ENCODE peak calls at places on chromosomes 1 and 21, in six cellular contexts. One of them, this sample, is unnamed. For H3K4me1, the result is how much of the 10 kb centered on the place peaks cover.

GRCh38 chr1:11925938-11926292 is 312 bp downstream of the KIAA2013 start:
- DNase-seq in mammary epithelial cell: no peak
- DNase-seq in upper lobe of left lung: peak
- DNase-seq in colonic mucosa: no peak
- DNase-seq in PC-9: no peak
- DNase-seq in ovary: peak
- DNase-seq in this sample: no peak

GRCh38 chr1:50251592-50252165 is 143.0 kb downstream of the ELAVL4 start:
- DNase-seq in PC-9: no peak
- DNase-seq in upper lobe of left lung: peak
- DNase-seq in ovary: no peak
- DNase-seq in colonic mucosa: no peak
- DNase-seq in mammary epithelial cell: no peak
- DNase-seq in this sample: no peak

GRCh38 chr1:107529511-107530149 is 388.8 kb downstream of the NTNG1 start:
- DNase-seq in upper lobe of left lung: no peak
- DNase-seq in mammary epithelial cell: peak
- DNase-seq in colonic mucosa: peak
- DNase-seq in PC-9: peak
- DNase-seq in ovary: no peak
- DNase-seq in this sample: no peak

GRCh38 chr21:32463889-32464300 is 51.4 kb downstream of the EVA1C start:
- DNase-seq in upper lobe of left lung: no peak
- DNase-seq in mammary epithelial cell: peak
- DNase-seq in colonic mucosa: no peak
- DNase-seq in PC-9: no peak
- DNase-seq in ovary: no peak
- DNase-seq in this sample: no peak

GRCh38 chr21:45302082-45303061 is 14.7 kb upstream of the POFUT2 start:
- DNase-seq in PC-9: no peak
- DNase-seq in colonic mucosa: no peak
- DNase-seq in mammary epithelial cell: no peak
- DNase-seq in upper lobe of left lung: peak
- DNase-seq in ovary: peak
- DNase-seq in this sample: peak

GRCh38 chr21:8997011-8997440 is 1524.4 kb upstream of the TPTE start:
- DNase-seq in upper lobe of left lung: no peak
- DNase-seq in ovary: no peak
- DNase-seq in colonic mucosa: no peak
- DNase-seq in mammary epithelial cell: no peak
- DNase-seq in PC-9: no peak
- DNase-seq in this sample: no peak

GRCh38 chr1:27539901-27540861 is 50.2 kb upstream of the WASF2 start:
- DNase-seq in colonic mucosa: peak
- DNase-seq in PC-9: peak
- DNase-seq in upper lobe of left lung: no peak
- DNase-seq in mammary epithelial cell: peak
- DNase-seq in ovary: no peak
- DNase-seq in this sample: no peak

GRCh38 chr1:11594222-11594621 is 60.0 kb downstream of the FBXO2 start:
- DNase-seq in ovary: no peak
- DNase-seq in colonic mucosa: no peak
- DNase-seq in PC-9: no peak
- DNase-seq in upper lobe of left lung: no peak
- DNase-seq in mammary epithelial cell: peak
- DNase-seq in this sample: no peak

GRCh38 chr1:149845416-149845815 is 54.0 kb upstream of the BOLA1 start:
- DNase-seq in ovary: no peak
- DNase-seq in mammary epithelial cell: no peak
- DNase-seq in PC-9: no peak
- DNase-seq in colonic mucosa: peak
- DNase-seq in upper lobe of left lung: no peak
- DNase-seq in this sample: no peak

GRCh38 chr1:233614743-233615521 is 1.0 kb downstream of the KCNK1 start:
- DNase-seq in PC-9: peak
- DNase-seq in ovary: peak
- DNase-seq in mammary epithelial cell: peak
- DNase-seq in colonic mucosa: peak
- DNase-seq in upper lobe of left lung: peak
- DNase-seq in this sample: no peak

GRCh38 chr1:247324913-247325312 is 6.8 kb downstream of the ZNF496 start:
- DNase-seq in upper lobe of left lung: no peak
- DNase-seq in mammary epithelial cell: no peak
- DNase-seq in colonic mucosa: no peak
- DNase-seq in ovary: no peak
- DNase-seq in PC-9: no peak
- DNase-seq in this sample: no peak

GRCh38 chr21:45016031-45016430 is 58.3 kb upstream of the ADARB1 start:
- DNase-seq in ovary: no peak
- DNase-seq in upper lobe of left lung: no peak
- DNase-seq in mammary epithelial cell: no peak
- DNase-seq in colonic mucosa: no peak
- DNase-seq in PC-9: no peak
- DNase-seq in this sample: no peak

GRCh38 chr1:6180578-6181311 is 624 bp upstream of the CHD5 start:
- DNase-seq in PC-9: no peak
- DNase-seq in upper lobe of left lung: peak
- DNase-seq in mammary epithelial cell: no peak
- DNase-seq in colonic mucosa: no peak
- DNase-seq in ovary: peak
- DNase-seq in this sample: no peak

GRCh38 chr1:201904579-201904978 is 15.9 kb downstream of the SHISA4 start:
- DNase-seq in upper lobe of left lung: no peak
- DNase-seq in ovary: peak
- DNase-seq in colonic mucosa: no peak
- DNase-seq in mammary epithelial cell: peak
- DNase-seq in PC-9: no peak
- DNase-seq in this sample: peak

DNA sequence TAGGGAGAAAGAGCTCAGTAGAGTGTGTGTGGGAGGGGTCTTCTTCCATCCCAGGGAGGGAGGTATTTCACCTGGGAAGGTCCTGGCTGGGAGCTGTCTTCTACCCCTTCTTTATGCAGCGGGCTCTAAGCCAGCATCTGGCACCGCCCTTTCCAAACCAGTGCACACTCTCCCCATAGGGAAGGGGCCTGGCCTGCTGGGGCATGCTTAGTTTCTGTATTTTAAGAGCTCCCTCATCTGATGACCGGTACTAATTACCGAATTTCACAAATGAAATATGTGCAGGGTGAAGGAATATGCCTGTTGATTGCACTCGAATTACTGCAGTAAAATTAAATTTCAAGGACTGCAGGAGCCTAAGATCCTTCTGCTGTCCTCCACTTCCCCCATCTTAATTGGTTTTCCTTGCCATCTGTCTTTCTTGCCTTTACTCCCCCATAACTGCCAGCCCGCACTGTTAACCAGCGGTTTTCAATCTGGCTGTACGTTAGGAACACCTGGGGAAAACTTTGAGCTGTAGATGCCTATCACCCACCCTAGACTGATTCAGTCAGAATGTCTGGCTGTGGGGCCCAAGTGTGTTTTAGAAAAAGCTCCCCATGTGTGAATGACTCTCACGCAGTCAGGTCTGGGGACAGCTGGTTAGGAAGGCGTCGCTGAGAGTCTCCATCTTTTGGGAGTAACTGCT is 20.1 kb downstream of the GALNT2 start:
- DNase-seq in ovary: no peak
- DNase-seq in colonic mucosa: no peak
- DNase-seq in PC-9: no peak
- DNase-seq in mammary epithelial cell: peak
- DNase-seq in upper lobe of left lung: no peak
- DNase-seq in this sample: no peak
- H3K4me1 ChIP-seq in ovary: under half
- H3K4me1 ChIP-seq in colonic mucosa: under half
- H3K4me1 ChIP-seq in PC-9: half or more
- H3K4me1 ChIP-seq in mammary epithelial cell: half or more
- H3K4me1 ChIP-seq in upper lobe of left lung: under half
- H3K4me1 ChIP-seq in this sample: half or more

GRCh38 chr1:228151170-228151513 is 1.4 kb downstream of the GJC2 start:
- DNase-seq in mammary epithelial cell: no peak
- DNase-seq in ovary: no peak
- DNase-seq in colonic mucosa: no peak
- DNase-seq in upper lobe of left lung: peak
- DNase-seq in PC-9: no peak
- DNase-seq in this sample: no peak
- H3K4me3 ChIP-seq in mammary epithelial cell: no peak
- H3K4me3 ChIP-seq in ovary: no peak
- H3K4me3 ChIP-seq in colonic mucosa: no peak
- H3K4me3 ChIP-seq in upper lobe of left lung: peak
- H3K4me3 ChIP-seq in PC-9: no peak
- H3K4me3 ChIP-seq in this sample: no peak

GRCh38 chr1:32763221-32763620 is 53.9 kb downstream of the YARS1 start:
- DNase-seq in ovary: no peak
- DNase-seq in upper lobe of left lung: no peak
- DNase-seq in mammary epithelial cell: no peak
- DNase-seq in PC-9: peak
- DNase-seq in colonic mucosa: no peak
- DNase-seq in this sample: no peak
- H3K4me1 ChIP-seq in ovary: under half
- H3K4me1 ChIP-seq in upper lobe of left lung: under half
- H3K4me1 ChIP-seq in mammary epithelial cell: half or more
- H3K4me1 ChIP-seq in PC-9: half or more
- H3K4me1 ChIP-seq in colonic mucosa: under half
- H3K4me1 ChIP-seq in this sample: under half

GRCh38 chr1:21929951-21930615 is 7.0 kb downstream of the HSPG2 start:
- DNase-seq in upper lobe of left lung: no peak
- DNase-seq in ovary: no peak
- DNase-seq in mammary epithelial cell: no peak
- DNase-seq in colonic mucosa: no peak
- DNase-seq in PC-9: no peak
- DNase-seq in this sample: peak

GRCh38 chr1:21932127-21932526 is 5.0 kb downstream of the HSPG2 start:
- DNase-seq in mammary epithelial cell: peak
- DNase-seq in PC-9: no peak
- DNase-seq in upper lobe of left lung: no peak
- DNase-seq in colonic mucosa: no peak
- DNase-seq in ovary: no peak
- DNase-seq in this sample: no peak

GRCh38 chr1:21933397-21934248 is 3.5 kb downstream of the HSPG2 start:
- DNase-seq in mammary epithelial cell: peak
- DNase-seq in ovary: peak
- DNase-seq in upper lobe of left lung: peak
- DNase-seq in colonic mucosa: peak
- DNase-seq in PC-9: no peak
- DNase-seq in this sample: peak

GRCh38 chr1:21930629-21931170 is 6.4 kb downstream of the HSPG2 start:
- DNase-seq in upper lobe of left lung: no peak
- DNase-seq in ovary: no peak
- DNase-seq in mammary epithelial cell: no peak
- DNase-seq in colonic mucosa: no peak
- DNase-seq in PC-9: no peak
- DNase-seq in this sample: no peak

GRCh38 chr1:21931171-21932093 is 5.7 kb downstream of the HSPG2 start:
- DNase-seq in PC-9: peak
- DNase-seq in mammary epithelial cell: peak
- DNase-seq in upper lobe of left lung: peak
- DNase-seq in colonic mucosa: peak
- DNase-seq in ovary: peak
- DNase-seq in this sample: no peak
- H3K4me3 ChIP-seq in PC-9: peak
- H3K4me3 ChIP-seq in mammary epithelial cell: no peak
- H3K4me3 ChIP-seq in upper lobe of left lung: no peak
- H3K4me3 ChIP-seq in colonic mucosa: no peak
- H3K4me3 ChIP-seq in ovary: no peak
- H3K4me3 ChIP-seq in this sample: peak

GRCh38 chr1:8097077-8097799 is 71.1 kb upstream of the ERRFI1 start:
- DNase-seq in mammary epithelial cell: peak
- DNase-seq in ovary: no peak
- DNase-seq in upper lobe of left lung: no peak
- DNase-seq in colonic mucosa: peak
- DNase-seq in PC-9: peak
- DNase-seq in this sample: no peak
- H3K4me1 ChIP-seq in mammary epithelial cell: under half
- H3K4me1 ChIP-seq in ovary: under half
- H3K4me1 ChIP-seq in upper lobe of left lung: under half
- H3K4me1 ChIP-seq in colonic mucosa: under half
- H3K4me1 ChIP-seq in PC-9: half or more
- H3K4me1 ChIP-seq in this sample: under half